ENCODE peak calls at places on chromosomes 6 and 20, in seven cellular contexts. J is endodermal cell, A is H1, C is stomach, Z is pulmonary artery endothelial cell, W is cardiac muscle cell, P is MV-4-11. Q is an unnamed sample.

GRCh38 chr20:49677777-49678758 is 35.6 kb downstream of the B4GALT5 start:
- DNase-seq in J (no peak), A (no peak), C (peak), Z (no peak), W (no peak), P (no peak), Q (no peak)

GRCh38 chr6:14549319-14549770 is 431.8 kb downstream of the CD83 start:
- DNase-seq in J (no peak), A (no peak), C (no peak), Z (no peak), W (no peak), P (no peak), Q (no peak)

GRCh38 chr6:139536751-139537617 is 162.5 kb upstream of the CITED2 start:
- DNase-seq in J (no peak), A (no peak), C (peak), Z (no peak), W (no peak), P (no peak), Q (no peak)

GRCh38 chr6:135144678-135145508 is 36.2 kb upstream of the MYB start:
- DNase-seq in J (no peak), A (no peak), C (no peak), Z (no peak), W (peak), P (peak), Q (no peak)

GRCh38 chr6:17038316-17038715 is 63.5 kb upstream of the STMND1 start:
- DNase-seq in J (no peak), A (no peak), C (no peak), Z (no peak), W (no peak), P (no peak), Q (no peak)

GRCh38 chr6:118799826-118800225 is 94.1 kb upstream of the ASF1A start:
- DNase-seq in J (no peak), A (no peak), C (no peak), Z (no peak), W (no peak), P (no peak), Q (no peak)

GRCh38 chr6:151288711-151289398 is 49.1 kb downstream of the AKAP12 start:
- DNase-seq in J (no peak), A (no peak), C (no peak), Z (no peak), W (no peak), P (no peak), Q (no peak)

GRCh38 chr6:64520050-64520449 is 884.4 kb downstream of the PHF3 start:
- DNase-seq in J (no peak), A (no peak), C (no peak), Z (no peak), W (no peak), P (peak), Q (no peak)

GRCh38 chr20:54598351-54598750 is 123.0 kb downstream of the DOK5 start:
- DNase-seq in J (no peak), A (no peak), C (no peak), Z (no peak), W (no peak), P (no peak), Q (no peak)

GRCh38 chr6:43504756-43505593 is 5.2 kb downstream of the LRRC73 start:
- DNase-seq in J (no peak), A (no peak), C (no peak), Z (no peak), W (no peak), P (no peak), Q (no peak)

GRCh38 chr6:148972481-148972880 is 225.7 kb downstream of the UST start:
- DNase-seq in J (peak), A (peak), C (peak), Z (no peak), W (peak), P (no peak), Q (peak)

GRCh38 chr20:41074441-41074840 is 45.8 kb downstream of the TOP1 start:
- DNase-seq in J (no peak), A (no peak), C (no peak), Z (no peak), W (no peak), P (no peak), Q (no peak)

GRCh38 chr20:49687595-49688567 is 25.8 kb downstream of the B4GALT5 start:
- DNase-seq in J (peak), A (no peak), C (no peak), Z (no peak), W (no peak), P (no peak), Q (no peak)

GRCh38 chr20:51140671-51141070 is 117.8 kb upstream of the KCNG1 start:
- DNase-seq in J (peak), A (no peak), C (no peak), Z (no peak), W (no peak), P (no peak), Q (no peak)

GRCh38 chr6:154223296-154223695 is 133.3 kb downstream of the IPCEF1 start:
- DNase-seq in J (no peak), A (no peak), C (no peak), Z (no peak), W (no peak), P (no peak), Q (no peak)

GRCh38 chr20:25042531-25043498 is 15.1 kb downstream of the ACSS1 start:
- DNase-seq in J (peak), A (no peak), C (peak), Z (no peak), W (no peak), P (peak), Q (no peak)

GRCh38 chr20:58550661-58551060 is 35.5 kb upstream of the APCDD1L start:
- DNase-seq in J (peak), A (peak), C (peak), Z (peak), W (no peak), P (no peak), Q (no peak)

GRCh38 chr6:5979650-5980427 is 26.9 kb downstream of the NRN1 start:
- DNase-seq in J (peak), A (no peak), C (no peak), Z (no peak), W (no peak), P (peak), Q (no peak)

GRCh38 chr6:6332240-6332639 is 11.8 kb upstream of the F13A1 start:
- DNase-seq in J (no peak), A (no peak), C (no peak), Z (no peak), W (no peak), P (peak), Q (no peak)

GRCh38 chr20:10531848-10532247 is 96.7 kb downstream of the SLX4IP start:
- DNase-seq in J (no peak), A (no peak), C (no peak), Z (no peak), W (no peak), P (no peak), Q (no peak)

GRCh38 chr20:51337126-51337805 is 205.3 kb downstream of the NFATC2 start:
- DNase-seq in J (no peak), A (no peak), C (no peak), Z (no peak), W (no peak), P (no peak), Q (no peak)

GRCh38 chr6:166825553-166826145 is 130.7 kb downstream of the RNASET2 start:
- DNase-seq in J (no peak), A (no peak), C (no peak), Z (no peak), W (no peak), P (no peak), Q (no peak)

GRCh38 chr6:14742171-14742570 is 503.7 kb upstream of the JARID2 start:
- DNase-seq in J (no peak), A (no peak), C (no peak), Z (no peak), W (no peak), P (no peak), Q (no peak)

GRCh38 chr6:124573953-124574352 is 388.3 kb upstream of the RNF217 start:
- DNase-seq in J (no peak), A (no peak), C (no peak), Z (no peak), W (no peak), P (no peak), Q (no peak)

GRCh38 chr6:166958926-166959861 is 2.8 kb upstream of the RNASET2 start:
- DNase-seq in J (no peak), A (no peak), C (no peak), Z (no peak), W (no peak), P (peak), Q (no peak)

GRCh38 chr20:38406476-38406875 is 28.7 kb downstream of the SNHG17 start:
- DNase-seq in J (peak), A (no peak), C (peak), Z (no peak), W (no peak), P (no peak), Q (no peak)

GRCh38 chr6:52505726-52506501 is 70.9 kb downstream of the TRAM2 start:
- DNase-seq in J (peak), A (no peak), C (no peak), Z (no peak), W (no peak), P (peak), Q (no peak)

GRCh38 chr6:106085984-106086832 is at the start of gene PRDM1:
- DNase-seq in J (peak), A (peak), C (peak), Z (no peak), W (peak), P (peak), Q (peak)

GRCh38 chr20:44646641-44647274 is 4.7 kb downstream of the ADA start:
- DNase-seq in J (no peak), A (no peak), C (no peak), Z (no peak), W (no peak), P (peak), Q (no peak)

GRCh38 chr6:144345451-144345850 is 60.3 kb downstream of the UTRN start:
- DNase-seq in J (no peak), A (no peak), C (no peak), Z (no peak), W (no peak), P (no peak), Q (no peak)

GRCh38 chr6:129719692-129720091 is 9.7 kb upstream of the ARHGAP18 start:
- DNase-seq in J (no peak), A (no peak), C (no peak), Z (no peak), W (no peak), P (peak), Q (no peak)

GRCh38 chr6:136060052-136060451 is 190.1 kb downstream of the MTFR2 start:
- DNase-seq in J (no peak), A (no peak), C (no peak), Z (no peak), W (no peak), P (no peak), Q (no peak)

GRCh38 chr6:134744301-134744700 is 205.6 kb downstream of the ALDH8A1 start:
- DNase-seq in J (no peak), A (no peak), C (no peak), Z (no peak), W (peak), P (no peak), Q (no peak)